ENCODE peak calls at places on chromosomes 6 and 20, in ten cellular contexts. One of them, this sample, is unnamed.

GRCh38 chr20:62328684-62329388 is 26.0 kb downstream of the ADRM1 start:
- DNase-seq in IMR-90: no peak
- DNase-seq in HepG2: no peak
- DNase-seq in endothelial cell of umbilical vein: no peak
- DNase-seq in mammary epithelial cell: no peak
- DNase-seq in fibroblast of lung: no peak
- DNase-seq in mesenchymal stem cell: no peak
- DNase-seq in GM23248: no peak
- DNase-seq in H1: no peak
- DNase-seq in K562: no peak
- DNase-seq in this sample: no peak

GRCh38 chr20:4041748-4042411 is 26.5 kb upstream of the RNF24 start:
- DNase-seq in IMR-90: peak
- DNase-seq in HepG2: no peak
- DNase-seq in endothelial cell of umbilical vein: peak
- DNase-seq in mammary epithelial cell: peak
- DNase-seq in fibroblast of lung: peak
- DNase-seq in mesenchymal stem cell: peak
- DNase-seq in GM23248: peak
- DNase-seq in H1: peak
- DNase-seq in K562: peak
- DNase-seq in this sample: no peak

GRCh38 chr20:57672164-57672563 is 37.7 kb downstream of the PMEPA1 start:
- DNase-seq in IMR-90: peak
- DNase-seq in HepG2: no peak
- DNase-seq in endothelial cell of umbilical vein: peak
- DNase-seq in mammary epithelial cell: no peak
- DNase-seq in fibroblast of lung: peak
- DNase-seq in mesenchymal stem cell: no peak
- DNase-seq in GM23248: peak
- DNase-seq in H1: no peak
- DNase-seq in K562: no peak
- DNase-seq in this sample: no peak

GRCh38 chr6:106084106-106084963 is 1.8 kb upstream of the PRDM1 start:
- DNase-seq in IMR-90: peak
- DNase-seq in HepG2: peak
- DNase-seq in endothelial cell of umbilical vein: peak
- DNase-seq in mammary epithelial cell: peak
- DNase-seq in fibroblast of lung: peak
- DNase-seq in mesenchymal stem cell: peak
- DNase-seq in GM23248: peak
- DNase-seq in H1: peak
- DNase-seq in K562: peak
- DNase-seq in this sample: peak

GRCh38 chr6:73566954-73567591 is 46.2 kb upstream of the EEF1A1 start:
- DNase-seq in IMR-90: peak
- DNase-seq in HepG2: peak
- DNase-seq in endothelial cell of umbilical vein: peak
- DNase-seq in mammary epithelial cell: peak
- DNase-seq in fibroblast of lung: peak
- DNase-seq in mesenchymal stem cell: peak
- DNase-seq in GM23248: peak
- DNase-seq in H1: no peak
- DNase-seq in K562: peak
- DNase-seq in this sample: no peak

GRCh38 chr6:13229205-13230085 is 98.9 kb downstream of the TBC1D7 start:
- DNase-seq in IMR-90: no peak
- DNase-seq in HepG2: peak
- DNase-seq in endothelial cell of umbilical vein: no peak
- DNase-seq in mammary epithelial cell: no peak
- DNase-seq in fibroblast of lung: no peak
- DNase-seq in mesenchymal stem cell: no peak
- DNase-seq in GM23248: no peak
- DNase-seq in H1: no peak
- DNase-seq in K562: no peak
- DNase-seq in this sample: peak

GRCh38 chr6:26159417-26160273 is 72.4 kb downstream of the HFE start:
- DNase-seq in IMR-90: no peak
- DNase-seq in HepG2: no peak
- DNase-seq in endothelial cell of umbilical vein: peak
- DNase-seq in mammary epithelial cell: peak
- DNase-seq in fibroblast of lung: peak
- DNase-seq in mesenchymal stem cell: peak
- DNase-seq in GM23248: peak
- DNase-seq in H1: no peak
- DNase-seq in K562: no peak
- DNase-seq in this sample: peak

GRCh38 chr6:107563694-107564093 is 73.8 kb downstream of the SOBP start:
- DNase-seq in IMR-90: no peak
- DNase-seq in HepG2: no peak
- DNase-seq in endothelial cell of umbilical vein: no peak
- DNase-seq in mammary epithelial cell: no peak
- DNase-seq in fibroblast of lung: no peak
- DNase-seq in mesenchymal stem cell: no peak
- DNase-seq in GM23248: no peak
- DNase-seq in H1: no peak
- DNase-seq in K562: no peak
- DNase-seq in this sample: no peak

GRCh38 chr20:24629668-24630067 is 160.2 kb downstream of the SYNDIG1 start:
- DNase-seq in IMR-90: no peak
- DNase-seq in HepG2: no peak
- DNase-seq in endothelial cell of umbilical vein: no peak
- DNase-seq in mammary epithelial cell: no peak
- DNase-seq in fibroblast of lung: no peak
- DNase-seq in mesenchymal stem cell: peak
- DNase-seq in GM23248: no peak
- DNase-seq in H1: no peak
- DNase-seq in K562: no peak
- DNase-seq in this sample: no peak

GRCh38 chr20:18256440-18257090 is 31.8 kb upstream of the ZNF133 start:
- DNase-seq in IMR-90: no peak
- DNase-seq in HepG2: no peak
- DNase-seq in endothelial cell of umbilical vein: no peak
- DNase-seq in mammary epithelial cell: no peak
- DNase-seq in fibroblast of lung: no peak
- DNase-seq in mesenchymal stem cell: no peak
- DNase-seq in GM23248: no peak
- DNase-seq in H1: no peak
- DNase-seq in K562: peak
- DNase-seq in this sample: no peak

GRCh38 chr6:110329348-110329728 is 28.8 kb downstream of the METTL24 start:
- DNase-seq in IMR-90: peak
- DNase-seq in HepG2: no peak
- DNase-seq in endothelial cell of umbilical vein: no peak
- DNase-seq in mammary epithelial cell: no peak
- DNase-seq in fibroblast of lung: no peak
- DNase-seq in mesenchymal stem cell: peak
- DNase-seq in GM23248: peak
- DNase-seq in H1: no peak
- DNase-seq in K562: no peak
- DNase-seq in this sample: no peak

GRCh38 chr6:1327630-1328029 is 15.7 kb downstream of the FOXQ1 start:
- DNase-seq in IMR-90: peak
- DNase-seq in HepG2: no peak
- DNase-seq in endothelial cell of umbilical vein: no peak
- DNase-seq in mammary epithelial cell: no peak
- DNase-seq in fibroblast of lung: no peak
- DNase-seq in mesenchymal stem cell: no peak
- DNase-seq in GM23248: peak
- DNase-seq in H1: no peak
- DNase-seq in K562: no peak
- DNase-seq in this sample: no peak

GRCh38 chr6:72620866-72621242 is 1.0 kb upstream of the KCNQ5 start:
- DNase-seq in IMR-90: no peak
- DNase-seq in HepG2: no peak
- DNase-seq in endothelial cell of umbilical vein: no peak
- DNase-seq in mammary epithelial cell: no peak
- DNase-seq in fibroblast of lung: no peak
- DNase-seq in mesenchymal stem cell: peak
- DNase-seq in GM23248: no peak
- DNase-seq in H1: peak
- DNase-seq in K562: no peak
- DNase-seq in this sample: no peak

GRCh38 chr20:35199696-35200095 is 26.8 kb upstream of the MMP24 start:
- DNase-seq in IMR-90: peak
- DNase-seq in HepG2: no peak
- DNase-seq in endothelial cell of umbilical vein: no peak
- DNase-seq in mammary epithelial cell: peak
- DNase-seq in fibroblast of lung: peak
- DNase-seq in mesenchymal stem cell: peak
- DNase-seq in GM23248: peak
- DNase-seq in H1: no peak
- DNase-seq in K562: no peak
- DNase-seq in this sample: no peak

GRCh38 chr20:35196313-35196712 is 24.4 kb downstream of the PROCR start:
- DNase-seq in IMR-90: no peak
- DNase-seq in HepG2: no peak
- DNase-seq in endothelial cell of umbilical vein: no peak
- DNase-seq in mammary epithelial cell: no peak
- DNase-seq in fibroblast of lung: no peak
- DNase-seq in mesenchymal stem cell: no peak
- DNase-seq in GM23248: peak
- DNase-seq in H1: no peak
- DNase-seq in K562: no peak
- DNase-seq in this sample: no peak

DNA sequence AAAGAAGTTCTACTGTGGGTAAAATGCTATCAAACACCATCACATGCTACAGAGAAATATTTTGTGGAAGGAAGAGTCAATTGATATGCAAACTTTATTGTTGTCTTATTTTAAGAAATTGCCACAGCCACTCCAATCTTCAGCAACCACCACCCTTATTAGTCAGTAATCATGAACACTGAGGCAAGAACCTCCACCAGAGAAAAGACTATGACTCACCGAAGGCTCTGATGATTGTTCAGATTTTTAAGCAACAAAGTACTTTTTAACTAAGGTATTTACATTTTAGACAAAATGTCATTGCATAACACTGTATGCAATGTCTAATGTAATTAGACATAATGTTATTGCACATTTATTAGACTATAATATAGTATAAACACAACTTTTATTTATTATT is 26.2 kb upstream of the MMP24 start:
- DNase-seq in IMR-90: peak
- DNase-seq in HepG2: no peak
- DNase-seq in endothelial cell of umbilical vein: no peak
- DNase-seq in mammary epithelial cell: peak
- DNase-seq in fibroblast of lung: peak
- DNase-seq in mesenchymal stem cell: peak
- DNase-seq in GM23248: peak
- DNase-seq in H1: no peak
- DNase-seq in K562: no peak
- DNase-seq in this sample: no peak
- H3K4me2 ChIP-seq in IMR-90: peak
- H3K4me2 ChIP-seq in HepG2: no peak
- H3K4me2 ChIP-seq in endothelial cell of umbilical vein: no peak
- H3K4me2 ChIP-seq in mammary epithelial cell: no peak
- H3K4me2 ChIP-seq in fibroblast of lung: no peak
- H3K4me2 ChIP-seq in mesenchymal stem cell: no peak
- H3K4me2 ChIP-seq in GM23248: peak
- H3K4me2 ChIP-seq in H1: no peak
- H3K4me2 ChIP-seq in K562: no peak
- H3K4me2 ChIP-seq in this sample: no peak

DNA sequence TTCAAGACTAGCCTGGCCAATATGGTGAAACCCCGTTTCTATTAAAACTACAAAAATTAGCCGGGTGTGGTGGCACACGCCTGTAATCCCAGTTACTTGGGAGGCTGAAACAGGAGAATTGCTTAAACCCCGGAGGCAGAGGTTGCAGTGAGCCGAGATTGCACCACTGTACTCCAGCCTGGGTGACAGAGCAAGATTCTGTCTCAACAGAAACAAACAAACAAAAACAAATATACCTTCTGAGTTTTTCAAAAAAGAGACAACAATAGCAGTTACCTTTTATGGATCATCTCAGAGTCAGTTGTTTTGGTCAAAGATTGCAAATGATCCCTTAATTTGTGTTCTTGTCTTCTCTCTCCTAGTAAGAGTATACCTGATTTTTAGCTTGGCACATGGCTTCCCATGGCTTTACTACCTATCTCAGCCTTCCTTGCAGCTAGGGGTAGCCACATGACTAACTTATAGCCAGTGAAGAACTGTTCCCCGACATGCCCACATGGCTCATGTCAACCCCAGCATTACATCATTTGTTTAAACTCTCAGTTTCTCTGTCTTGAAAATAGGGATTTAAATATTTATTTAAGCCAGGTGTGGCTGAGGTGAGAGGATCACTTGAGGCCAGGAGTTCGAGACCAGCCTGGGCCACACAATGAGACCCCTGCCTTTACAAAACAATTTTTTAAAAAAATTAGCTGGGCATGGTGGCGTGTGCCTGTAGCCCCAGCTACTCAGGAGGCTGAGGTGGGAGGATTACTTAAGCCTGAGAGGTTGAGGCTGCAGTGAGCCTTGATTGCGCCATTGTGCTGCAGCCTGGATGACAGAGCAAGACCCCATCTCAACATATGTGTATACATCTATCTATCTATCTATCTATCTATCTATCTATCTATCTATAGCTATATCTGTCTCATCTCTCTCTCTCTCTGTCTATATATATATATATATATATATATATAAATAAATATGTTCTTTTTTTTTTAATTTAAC is 25.0 kb upstream of the SLC9A8 start:
- DNase-seq in IMR-90: no peak
- DNase-seq in HepG2: no peak
- DNase-seq in endothelial cell of umbilical vein: no peak
- DNase-seq in mammary epithelial cell: no peak
- DNase-seq in fibroblast of lung: no peak
- DNase-seq in mesenchymal stem cell: no peak
- DNase-seq in GM23248: no peak
- DNase-seq in H1: no peak
- DNase-seq in K562: no peak
- DNase-seq in this sample: no peak
- H3K9ac ChIP-seq in IMR-90: no peak
- H3K9ac ChIP-seq in HepG2: no peak
- H3K9ac ChIP-seq in endothelial cell of umbilical vein: no peak
- H3K9ac ChIP-seq in mammary epithelial cell: no peak
- H3K9ac ChIP-seq in fibroblast of lung: no peak
- H3K9ac ChIP-seq in mesenchymal stem cell: no peak
- H3K9ac ChIP-seq in GM23248: no peak
- H3K9ac ChIP-seq in H1: no peak
- H3K9ac ChIP-seq in K562: no peak
- H3K9ac ChIP-seq in this sample: no peak

GRCh38 chr6:163412345-163412744 is 2.2 kb upstream of the QKI start:
- DNase-seq in IMR-90: no peak
- DNase-seq in HepG2: no peak
- DNase-seq in endothelial cell of umbilical vein: no peak
- DNase-seq in mammary epithelial cell: no peak
- DNase-seq in fibroblast of lung: no peak
- DNase-seq in mesenchymal stem cell: no peak
- DNase-seq in GM23248: peak
- DNase-seq in H1: no peak
- DNase-seq in K562: no peak
- DNase-seq in this sample: no peak
- H3K4me2 ChIP-seq in IMR-90: peak
- H3K4me2 ChIP-seq in HepG2: peak
- H3K4me2 ChIP-seq in endothelial cell of umbilical vein: peak
- H3K4me2 ChIP-seq in mammary epithelial cell: peak
- H3K4me2 ChIP-seq in fibroblast of lung: peak
- H3K4me2 ChIP-seq in mesenchymal stem cell: peak
- H3K4me2 ChIP-seq in GM23248: peak
- H3K4me2 ChIP-seq in H1: peak
- H3K4me2 ChIP-seq in K562: peak
- H3K4me2 ChIP-seq in this sample: no peak

GRCh38 chr6:10175330-10175729 is 239.5 kb downstream of the TFAP2A start:
- DNase-seq in IMR-90: no peak
- DNase-seq in HepG2: no peak
- DNase-seq in endothelial cell of umbilical vein: no peak
- DNase-seq in mammary epithelial cell: peak
- DNase-seq in fibroblast of lung: no peak
- DNase-seq in mesenchymal stem cell: no peak
- DNase-seq in GM23248: no peak
- DNase-seq in H1: no peak
- DNase-seq in K562: no peak
- DNase-seq in this sample: no peak
- H3K9ac ChIP-seq in IMR-90: no peak
- H3K9ac ChIP-seq in HepG2: no peak
- H3K9ac ChIP-seq in endothelial cell of umbilical vein: no peak
- H3K9ac ChIP-seq in mammary epithelial cell: no peak
- H3K9ac ChIP-seq in fibroblast of lung: no peak
- H3K9ac ChIP-seq in mesenchymal stem cell: no peak
- H3K9ac ChIP-seq in GM23248: no peak
- H3K9ac ChIP-seq in H1: no peak
- H3K9ac ChIP-seq in K562: no peak
- H3K9ac ChIP-seq in this sample: no peak

This sample was measured in MM.1S.